ENCODE peak calls at places on chromosome 4, in five cellular contexts. One of them, this sample, is unnamed.
A peak's percentile ranks its signal among the peaks of the same experiment; 100 is the strongest.

GRCh38 chr4:185822791-185823190 is 10.8 kb upstream of the SORBS2 start:
- DNase-seq in heart right ventricle: no peak
- DNase-seq in MM.1S: no peak
- DNase-seq in cardiac septum: no peak
- DNase-seq in AG04450: no peak
- DNase-seq in this sample: no peak

GRCh38 chr4:173076903-173077629 is 91.5 kb upstream of the GALNT7 start:
- DNase-seq in heart right ventricle: no peak
- DNase-seq in MM.1S: no peak
- DNase-seq in cardiac septum: no peak
- DNase-seq in AG04450: no peak
- DNase-seq in this sample: no peak

GRCh38 chr4:107691378-107691777 is 28.7 kb downstream of the PAPSS1 start:
- DNase-seq in heart right ventricle: no peak
- DNase-seq in MM.1S: no peak
- DNase-seq in cardiac septum: no peak
- DNase-seq in AG04450: no peak
- DNase-seq in this sample: no peak

GRCh38 chr4:99642725-99643489 is 14.7 kb downstream of the C4orf54 start:
- DNase-seq in heart right ventricle: peak; percentile 68
- DNase-seq in MM.1S: no peak
- DNase-seq in cardiac septum: no peak
- DNase-seq in AG04450: no peak
- DNase-seq in this sample: no peak

GRCh38 chr4:145739840-145740239 is 59.9 kb downstream of the C4orf51 start:
- DNase-seq in heart right ventricle: no peak
- DNase-seq in MM.1S: no peak
- DNase-seq in cardiac septum: no peak
- DNase-seq in AG04450: no peak
- DNase-seq in this sample: no peak

GRCh38 chr4:16225996-16226815 is at the start of gene TAPT1:
- DNase-seq in heart right ventricle: peak; percentile 88
- DNase-seq in MM.1S: peak; percentile 76
- DNase-seq in cardiac septum: peak; percentile 93
- DNase-seq in AG04450: no peak
- DNase-seq in this sample: no peak

GRCh38 chr4:85965529-85965928 is 394.3 kb downstream of the MAPK10 start:
- DNase-seq in heart right ventricle: no peak
- DNase-seq in MM.1S: no peak
- DNase-seq in cardiac septum: no peak
- DNase-seq in AG04450: no peak
- DNase-seq in this sample: no peak

GRCh38 chr4:122285285-122285684 is 93.5 kb upstream of the ADAD1 start:
- DNase-seq in heart right ventricle: no peak
- DNase-seq in MM.1S: no peak
- DNase-seq in cardiac septum: no peak
- DNase-seq in AG04450: no peak
- DNase-seq in this sample: no peak

GRCh38 chr4:6454112-6454910 is 18.1 kb downstream of the PPP2R2C start:
- DNase-seq in heart right ventricle: no peak
- DNase-seq in MM.1S: no peak
- DNase-seq in cardiac septum: peak; percentile 63
- DNase-seq in AG04450: no peak
- DNase-seq in this sample: no peak

GRCh38 chr4:80005863-80006262 is 67.2 kb downstream of the ANTXR2 start:
- DNase-seq in heart right ventricle: no peak
- DNase-seq in MM.1S: no peak
- DNase-seq in cardiac septum: no peak
- DNase-seq in AG04450: no peak
- DNase-seq in this sample: no peak

GRCh38 chr4:1752284-1753041 is 31.1 kb downstream of the TACC3 start:
- DNase-seq in heart right ventricle: no peak
- DNase-seq in MM.1S: no peak
- DNase-seq in cardiac septum: no peak
- DNase-seq in AG04450: no peak
- DNase-seq in this sample: no peak

GRCh38 chr4:32142075-32142474 is 1421.9 kb downstream of the PCDH7 start:
- DNase-seq in heart right ventricle: no peak
- DNase-seq in MM.1S: no peak
- DNase-seq in cardiac septum: no peak
- DNase-seq in AG04450: no peak
- DNase-seq in this sample: no peak

GRCh38 chr4:57104706-57105560 is 5.3 kb downstream of the IGFBP7 start:
- DNase-seq in heart right ventricle: no peak
- DNase-seq in MM.1S: no peak
- DNase-seq in cardiac septum: no peak
- DNase-seq in AG04450: no peak
- DNase-seq in this sample: no peak

GRCh38 chr4:8913858-8914460 is 42.3 kb upstream of the HMX1 start:
- DNase-seq in heart right ventricle: no peak
- DNase-seq in MM.1S: no peak
- DNase-seq in cardiac septum: peak; percentile 67
- DNase-seq in AG04450: no peak
- DNase-seq in this sample: no peak